ENCODE peak calls at places on chromosomes 12 and 14, in nine cellular contexts. N, V, E, K, D, W, G, C and A are unnamed samples.
A peak's percentile ranks its signal among the peaks of the same experiment; 100 is the strongest.

GRCh38 chr12:91441996-91442395 is 259.4 kb upstream of the DCN start:
- DNase-seq in V (no peak), E (no peak), C (no peak), G (no peak), K (no peak), N (no peak), D (no peak), W (no peak), A (no peak)

GRCh38 chr12:8612629-8613028 is at the start of gene AICDA:
- DNase-seq in K (no peak), G (no peak), E (no peak), V (no peak), D (no peak), W (no peak), C (no peak), N (no peak), A (peak; percentile 30)

GRCh38 chr14:103543721-103544626 is 15.0 kb downstream of the TRMT61A start:
- DNase-seq in K (no peak), V (no peak), W (no peak), E (peak; percentile 35), G (no peak), D (no peak), C (no peak), N (no peak), A (no peak)

GRCh38 chr14:79658224-79658623 is 553.1 kb downstream of the DIO2 start:
- DNase-seq in G (no peak), C (no peak), V (no peak), D (no peak), K (no peak), W (no peak), E (no peak), N (no peak), A (no peak)

GRCh38 chr14:92704036-92704804 is 44.2 kb downstream of the LGMN start:
- DNase-seq in V (no peak), N (peak; percentile 38), K (no peak), W (no peak), E (no peak), G (no peak), C (no peak), D (no peak), A (peak; percentile 79)

GRCh38 chr12:121800694-121801600 is 2.9 kb upstream of the SETD1B start:
- DNase-seq in C (no peak), D (no peak), V (peak; percentile 71), E (peak; percentile 62), K (peak; percentile 69), G (peak; percentile 73), N (peak; percentile 57), W (no peak), A (peak; percentile 68)

GRCh38 chr14:51318777-51319176 is 78.7 kb downstream of the TMX1 start:
- DNase-seq in N (no peak), V (no peak), E (no peak), D (no peak), C (no peak), K (no peak), W (no peak), G (no peak), A (no peak)

GRCh38 chr12:132669166-132669879 is 17.8 kb downstream of the POLE start:
- DNase-seq in N (no peak), K (no peak), W (no peak), E (no peak), C (no peak), G (no peak), D (no peak), V (no peak), A (no peak)

GRCh38 chr12:6224550-6224949 is 24.4 kb downstream of the CD9 start:
- DNase-seq in V (peak; percentile 15), K (no peak), N (no peak), W (no peak), E (no peak), D (peak; percentile 62), C (no peak), G (no peak), A (no peak)

GRCh38 chr12:89040146-89040964 is 311.9 kb downstream of the DUSP6 start:
- DNase-seq in V (peak; percentile 16), G (no peak), C (no peak), E (no peak), N (no peak), K (no peak), W (no peak), D (no peak), A (peak; percentile 62)

GRCh38 chr12:6373022-6373787 is 2.2 kb downstream of the SCNN1A start:
- DNase-seq in C (peak; percentile 65), K (no peak), W (no peak), E (no peak), D (no peak), G (no peak), N (no peak), V (no peak), A (no peak)

GRCh38 chr14:76904100-76904739 is 78.0 kb downstream of the LRRC74A start:
- DNase-seq in K (no peak), G (no peak), N (no peak), W (no peak), C (no peak), E (peak; percentile 34), V (peak; percentile 66), D (no peak), A (no peak)

DNA sequence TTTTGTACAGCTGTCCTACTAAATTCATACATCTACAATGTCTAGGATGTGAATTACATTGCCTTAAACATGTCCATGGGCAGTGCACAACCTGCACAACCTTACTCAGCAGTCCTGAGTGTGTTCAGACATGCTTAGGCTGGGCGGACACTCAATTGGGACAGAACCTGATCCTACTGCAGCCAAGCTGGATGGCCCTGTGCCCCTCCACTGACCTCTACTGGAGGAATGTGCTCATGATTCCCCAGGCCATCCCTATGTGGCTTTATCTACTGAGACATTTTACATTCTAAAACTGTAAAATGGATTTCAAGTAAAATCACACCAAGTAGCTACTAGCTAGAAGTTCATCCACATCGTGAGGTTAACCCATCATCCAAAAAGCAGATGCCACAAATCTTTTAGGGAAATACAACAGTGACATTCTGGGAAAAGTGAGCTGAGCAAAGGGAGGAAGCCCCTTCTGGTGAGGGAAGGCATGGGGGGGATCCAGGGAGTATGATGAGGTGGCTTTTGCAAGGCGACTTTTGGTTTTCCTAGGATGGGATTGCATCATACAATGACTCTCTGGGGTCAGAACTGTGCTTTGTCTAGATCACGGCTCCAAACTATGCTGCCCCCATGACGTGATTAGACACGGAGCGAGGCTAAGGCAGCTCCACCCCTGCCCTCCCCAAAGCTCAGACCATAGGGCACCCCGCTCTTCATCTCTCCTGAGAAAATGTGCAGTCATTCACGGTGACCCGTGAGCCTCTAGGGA is 911.7 kb upstream of the TMEM132C start:
- DNase-seq in G (no peak), K (no peak), N (no peak), E (peak; percentile 32), V (peak; percentile 76), W (no peak), C (no peak), D (no peak), A (no peak)
- TF ChIP-seq CTCF in G (no peak), K (no peak), N (no peak), E (peak; percentile 26), V (peak; percentile 93), W (no peak), C (no peak), D (peak; percentile 24), A (no peak)

GRCh38 chr12:77837876-77838291 is 7.2 kb downstream of the NAV3 start:
- DNase-seq in K (no peak), V (no peak), C (no peak), D (no peak), E (no peak), G (no peak), N (no peak), W (no peak), A (no peak)
- TF ChIP-seq CTCF in K (no peak), V (no peak), C (no peak), D (no peak), E (no peak), G (no peak), N (no peak), W (no peak), A (no peak)

GRCh38 chr12:75623631-75624118 is 112.3 kb upstream of the KRR1 start:
- DNase-seq in D (no peak), E (peak; percentile 15), C (peak; percentile 89), G (no peak), K (peak; percentile 40), V (peak; percentile 54), N (no peak), W (no peak), A (no peak)
- TF ChIP-seq CTCF in D (peak; percentile 22), E (peak; percentile 53), C (peak; percentile 51), G (no peak), K (peak; percentile 27), V (peak; percentile 62), N (no peak), W (peak; percentile 28), A (no peak)

DNA sequence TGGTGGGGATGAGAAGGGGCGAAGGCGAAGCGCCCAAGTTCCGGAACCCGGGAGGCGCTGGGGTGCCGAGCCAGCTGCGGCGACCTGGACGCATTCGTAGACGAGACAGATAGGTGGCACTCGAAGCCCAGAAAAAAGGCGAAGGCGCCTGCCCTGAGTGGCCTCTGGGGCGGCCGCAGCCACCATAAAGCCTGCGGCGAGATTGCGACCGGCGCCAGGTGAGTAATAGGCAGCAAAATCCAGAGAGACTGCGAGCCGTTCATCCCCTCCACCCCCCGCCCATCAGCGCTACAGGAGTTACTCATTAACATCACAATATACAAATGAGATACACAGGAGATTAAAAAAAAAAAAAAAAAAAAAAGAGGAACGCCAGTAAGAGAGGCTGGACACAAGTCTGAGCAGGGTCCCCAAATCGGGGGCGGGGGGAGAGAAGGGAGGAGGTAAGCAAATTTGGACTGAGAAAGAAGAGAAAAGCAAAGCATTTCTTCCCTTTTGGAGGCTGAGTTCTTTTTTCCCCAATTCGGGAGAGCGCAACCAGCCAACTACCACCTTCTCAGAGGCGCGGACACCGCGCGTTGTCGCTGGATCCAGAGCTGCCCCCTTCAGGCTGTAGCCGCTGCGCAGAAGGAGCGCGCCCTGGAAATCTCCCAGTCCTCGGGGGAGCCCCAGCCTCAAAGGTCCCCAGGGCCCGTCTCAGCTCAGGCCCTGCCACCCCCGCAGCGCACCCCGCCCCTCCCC is 15.7 kb downstream of the TBX3 start:
- DNase-seq in N (peak; percentile 65), D (no peak), G (peak; percentile 66), K (peak; percentile 86), W (no peak), E (peak; percentile 92), C (peak; percentile 61), V (peak; percentile 98), A (peak; percentile 70)
- TF ChIP-seq CTCF in N (peak; percentile 69), D (peak; percentile 41), G (peak; percentile 60), K (no peak), W (peak; percentile 57), E (peak; percentile 62), C (peak; percentile 69), V (peak; percentile 75), A (peak; percentile 15)